ENCODE peak calls at places on chromosomes 5 and 9, in seven cellular contexts. I, N, G, E, A, D and F are unnamed samples.

GRCh38 chr9:105290401-105290800 is 46.0 kb downstream of the SLC44A1 start:
- DNase-seq in I (no peak), N (no peak), G (no peak), E (no peak), A (peak; percentile 55), D (no peak), F (no peak)

GRCh38 chr5:168710706-168711105 is 131.5 kb upstream of the PANK3 start:
- DNase-seq in I (no peak), N (no peak), G (no peak), E (no peak), A (no peak), D (no peak), F (no peak)

GRCh38 chr5:74336286-74336685 is 304.2 kb downstream of the ENC1 start:
- DNase-seq in I (no peak), N (no peak), G (no peak), E (no peak), A (no peak), D (no peak), F (no peak)

GRCh38 chr9:21988056-21988990 is 5.9 kb downstream of the CDKN2A start:
- DNase-seq in I (no peak), N (no peak), G (no peak), E (no peak), A (no peak), D (no peak), F (no peak)

GRCh38 chr5:15683332-15683731 is 183.4 kb downstream of the FBXL7 start:
- DNase-seq in I (peak; percentile 31), N (peak; percentile 43), G (no peak), E (no peak), A (peak; percentile 24), D (peak; percentile 12), F (no peak)

GRCh38 chr5:43357067-43357466 is 43.9 kb upstream of the HMGCS1 start:
- DNase-seq in I (no peak), N (no peak), G (no peak), E (no peak), A (no peak), D (no peak), F (no peak)

GRCh38 chr5:179902763-179903158 is 4.9 kb downstream of the TBC1D9B start:
- DNase-seq in I (no peak), N (no peak), G (peak; percentile 58), E (no peak), A (no peak), D (no peak), F (no peak)

GRCh38 chr9:85900504-85901201 is 40.3 kb upstream of the NAA35 start:
- DNase-seq in I (no peak), N (peak; percentile 72), G (no peak), E (no peak), A (peak; percentile 36), D (peak; percentile 65), F (no peak)

GRCh38 chr5:28516657-28517175 is 1478.3 kb upstream of the CDH9 start:
- DNase-seq in I (no peak), N (no peak), G (no peak), E (no peak), A (no peak), D (no peak), F (no peak)

GRCh38 chr9:124810513-124811355 is 33.8 kb downstream of the OLFML2A start:
- DNase-seq in I (no peak), N (no peak), G (no peak), E (no peak), A (peak; percentile 90), D (peak; percentile 80), F (peak; percentile 25)

GRCh38 chr9:12923472-12924009 is 148.7 kb downstream of the LURAP1L start:
- DNase-seq in I (peak; percentile 6), N (no peak), G (no peak), E (no peak), A (peak; percentile 89), D (no peak), F (no peak)

GRCh38 chr9:135297716-135298075 is 181.9 kb upstream of the PPP1R26 start:
- DNase-seq in I (no peak), N (no peak), G (no peak), E (no peak), A (no peak), D (no peak), F (no peak)

GRCh38 chr5:171416160-171417049 is 3.0 kb upstream of the FGF18 start:
- DNase-seq in I (no peak), N (no peak), G (no peak), E (no peak), A (no peak), D (no peak), F (no peak)

GRCh38 chr9:91515074-91515687 is 91.5 kb upstream of the NFIL3 start:
- DNase-seq in I (peak; percentile 44), N (no peak), G (no peak), E (no peak), A (peak; percentile 96), D (no peak), F (no peak)

GRCh38 chr5:174767670-174768069 is 43.3 kb downstream of the MSX2 start:
- DNase-seq in I (no peak), N (no peak), G (no peak), E (no peak), A (no peak), D (no peak), F (no peak)

GRCh38 chr5:518721-519120 is 5.5 kb downstream of the SLC9A3 start:
- DNase-seq in I (no peak), N (no peak), G (no peak), E (no peak), A (no peak), D (no peak), F (no peak)

GRCh38 chr5:95734916-95735315 is 3.8 kb downstream of the RHOBTB3 start:
- DNase-seq in I (peak; percentile 43), N (no peak), G (no peak), E (no peak), A (peak; percentile 58), D (no peak), F (no peak)

GRCh38 chr5:169294621-169295020 is 6.3 kb downstream of the SLIT3 start:
- DNase-seq in I (no peak), N (no peak), G (no peak), E (no peak), A (no peak), D (no peak), F (no peak)

GRCh38 chr9:18756712-18757125 is 276.3 kb downstream of the SAXO1 start:
- DNase-seq in I (no peak), N (no peak), G (no peak), E (no peak), A (no peak), D (no peak), F (no peak)

GRCh38 chr9:15349892-15350761 is 43.1 kb upstream of the TTC39B start:
- DNase-seq in I (no peak), N (no peak), G (no peak), E (no peak), A (peak; percentile 18), D (peak; percentile 86), F (no peak)

GRCh38 chr5:76469656-76470290 is 66.7 kb downstream of the IQGAP2 start:
- DNase-seq in I (no peak), N (no peak), G (no peak), E (no peak), A (peak; percentile 6), D (no peak), F (no peak)

GRCh38 chr9:70362952-70363351 is 51.5 kb downstream of the KLF9 start:
- DNase-seq in I (no peak), N (no peak), G (no peak), E (no peak), A (peak; percentile 32), D (no peak), F (no peak)

GRCh38 chr9:133526721-133527321 is 2.1 kb upstream of the MYMK start:
- DNase-seq in I (no peak), N (no peak), G (no peak), E (no peak), A (no peak), D (no peak), F (peak; percentile 61)

DNA sequence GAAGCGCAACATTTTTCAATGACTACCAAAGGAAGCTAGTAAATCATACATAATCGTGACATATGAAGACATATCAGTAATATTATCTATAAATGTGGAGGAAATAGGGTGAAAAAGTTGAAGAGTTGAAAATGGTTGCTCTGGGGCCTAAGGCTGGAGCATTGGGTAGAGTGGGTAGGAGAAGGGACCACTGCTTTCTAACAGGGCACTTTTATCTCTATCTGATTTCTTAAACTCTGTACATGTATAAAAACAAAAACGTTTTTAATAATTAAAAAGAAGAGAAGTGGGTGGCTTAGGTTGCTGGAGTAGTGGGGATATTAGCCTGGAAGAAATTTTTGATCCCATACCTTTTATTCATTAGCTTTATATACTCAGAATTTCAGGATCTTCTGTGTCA is 44.2 kb upstream of the ITGA1 start:
- DNase-seq in I (no peak), N (no peak), G (no peak), E (no peak), A (no peak), D (no peak), F (no peak)
- H3K27ac ChIP-seq in I (peak overlapping the region; percentile 58), N (no peak overlapping the region), G (no peak overlapping the region), E (peak overlapping the region; percentile 49), A (no peak overlapping the region), D (no peak overlapping the region), F (peak overlapping the region; percentile 35)

GRCh38 chr5:78373231-78373630 is 12.8 kb downstream of the SCAMP1 start:
- DNase-seq in I (no peak), N (no peak), G (no peak), E (no peak), A (peak; percentile 68), D (no peak), F (no peak)
- H3K4me1 ChIP-seq in I (peaks cover 49% of the 10 kb centered on the region), N (peaks cover 51% of the 10 kb centered on the region), G (no peaks in the 10 kb centered on the region), E (no peaks in the 10 kb centered on the region), A (peaks cover 8% of the 10 kb centered on the region), D (peaks cover 11% of the 10 kb centered on the region), F (no peaks in the 10 kb centered on the region)

DNA sequence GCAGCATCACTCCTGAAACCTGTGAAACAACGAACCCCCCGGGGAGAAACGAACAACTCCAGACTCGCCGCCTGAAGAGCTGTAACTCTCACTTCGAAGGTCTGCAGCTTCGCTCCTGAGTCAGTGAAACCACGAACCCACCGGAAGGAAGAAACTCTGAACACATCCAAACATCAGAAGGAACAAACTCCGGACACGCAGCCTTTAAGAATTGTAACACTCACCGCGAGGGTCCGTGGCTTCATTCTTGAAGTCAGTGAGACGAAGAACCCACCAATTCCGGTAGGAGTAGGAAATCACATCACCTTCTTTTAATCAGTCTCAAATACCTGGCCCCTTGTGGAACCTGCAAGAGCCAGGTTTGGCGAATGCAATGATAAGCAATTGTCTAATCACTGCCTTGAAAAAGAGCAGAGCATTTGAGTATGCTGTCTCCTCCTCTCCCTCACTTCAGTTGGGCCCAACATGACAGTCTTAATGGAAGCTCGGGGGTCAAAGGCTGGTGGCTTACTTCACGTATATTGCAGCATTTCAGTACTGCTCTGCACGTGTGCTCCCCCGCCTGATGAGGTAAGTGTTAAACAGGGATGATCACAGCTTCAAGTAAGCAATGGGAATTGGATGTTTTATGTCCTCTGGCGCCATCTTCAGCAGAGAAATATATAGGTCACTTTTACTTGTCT is 471 bp downstream of the IRGM start:
- DNase-seq in I (peak; percentile 71), N (peak; percentile 87), G (no peak), E (peak; percentile 72), A (peak; percentile 88), D (peak; percentile 76), F (peak; percentile 36)
- H3K27ac ChIP-seq in I (no peak overlapping the region), N (no peak overlapping the region), G (no peak overlapping the region), E (peak overlapping the region; percentile 52), A (no peak overlapping the region), D (no peak overlapping the region), F (peak overlapping the region; percentile 39)

DNA sequence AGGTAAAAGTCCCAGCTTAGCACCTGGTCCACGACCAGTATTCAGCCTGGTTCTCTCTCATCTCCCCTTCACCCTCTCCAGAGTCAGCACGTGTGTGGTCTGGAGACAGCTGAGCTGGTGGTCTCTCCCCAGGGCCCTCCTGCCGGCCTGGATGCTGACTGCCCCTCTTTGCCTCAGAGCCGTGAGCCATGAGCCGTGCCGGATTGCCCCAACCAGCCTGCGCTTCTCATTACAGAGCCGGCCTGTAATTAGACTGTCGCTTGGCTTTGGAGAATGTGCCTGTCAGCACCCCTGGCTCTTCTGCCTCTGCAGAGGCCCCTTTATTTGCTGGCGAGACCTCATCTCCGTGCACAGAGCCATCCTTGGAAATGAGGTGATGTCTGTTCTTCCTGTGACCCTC is 118.7 kb upstream of the BOD1 start:
- DNase-seq in I (no peak), N (no peak), G (no peak), E (no peak), A (no peak), D (no peak), F (no peak)
- H3K4me1 ChIP-seq in I (no peaks in the 10 kb centered on the region), N (peaks cover 47% of the 10 kb centered on the region), G (no peaks in the 10 kb centered on the region), E (no peaks in the 10 kb centered on the region), A (no peaks in the 10 kb centered on the region), D (no peaks in the 10 kb centered on the region), F (no peaks in the 10 kb centered on the region)